ENCODE peak calls at places on chromosomes 2 and 18, in eight cellular contexts. One of them, this sample, is unnamed.

GRCh38 chr2:182821172-182821571 is 45.3 kb downstream of the FRZB start:
- DNase-seq in prostate gland: no peak
- DNase-seq in transverse colon: no peak
- DNase-seq in upper lobe of left lung: no peak
- DNase-seq in breast epithelium: no peak
- DNase-seq in K562: no peak
- DNase-seq in HepG2: no peak
- DNase-seq in H1: no peak
- DNase-seq in this sample: no peak

GRCh38 chr2:174878537-174879147 is 114.4 kb upstream of the CHRNA1 start:
- DNase-seq in prostate gland: peak; percentile 16
- DNase-seq in transverse colon: no peak
- DNase-seq in upper lobe of left lung: no peak
- DNase-seq in breast epithelium: no peak
- DNase-seq in K562: no peak
- DNase-seq in HepG2: no peak
- DNase-seq in H1: no peak
- DNase-seq in this sample: no peak

GRCh38 chr2:164306872-164307271 is 314.4 kb downstream of the GRB14 start:
- DNase-seq in prostate gland: no peak
- DNase-seq in transverse colon: no peak
- DNase-seq in upper lobe of left lung: no peak
- DNase-seq in breast epithelium: no peak
- DNase-seq in K562: no peak
- DNase-seq in HepG2: no peak
- DNase-seq in H1: no peak
- DNase-seq in this sample: no peak

GRCh38 chr2:202768284-202768683 is 103.3 kb downstream of the ICA1L start:
- DNase-seq in prostate gland: no peak
- DNase-seq in transverse colon: no peak
- DNase-seq in upper lobe of left lung: no peak
- DNase-seq in breast epithelium: no peak
- DNase-seq in K562: no peak
- DNase-seq in HepG2: no peak
- DNase-seq in H1: no peak
- DNase-seq in this sample: no peak

GRCh38 chr18:78071146-78071710 is 821.6 kb downstream of the GALR1 start:
- DNase-seq in prostate gland: no peak
- DNase-seq in transverse colon: no peak
- DNase-seq in upper lobe of left lung: no peak
- DNase-seq in breast epithelium: no peak
- DNase-seq in K562: no peak
- DNase-seq in HepG2: no peak
- DNase-seq in H1: no peak
- DNase-seq in this sample: no peak

GRCh38 chr18:10094608-10095137 is 180.9 kb downstream of the VAPA start:
- DNase-seq in prostate gland: no peak
- DNase-seq in transverse colon: no peak
- DNase-seq in upper lobe of left lung: no peak
- DNase-seq in breast epithelium: no peak
- DNase-seq in K562: no peak
- DNase-seq in HepG2: no peak
- DNase-seq in H1: no peak
- DNase-seq in this sample: no peak

GRCh38 chr2:96734899-96735585 is 4.8 kb downstream of the LMAN2L start:
- DNase-seq in prostate gland: no peak
- DNase-seq in transverse colon: no peak
- DNase-seq in upper lobe of left lung: no peak
- DNase-seq in breast epithelium: no peak
- DNase-seq in K562: no peak
- DNase-seq in HepG2: no peak
- DNase-seq in H1: no peak
- DNase-seq in this sample: no peak

GRCh38 chr2:161041356-161041755 is 118.9 kb upstream of the TANK start:
- DNase-seq in prostate gland: no peak
- DNase-seq in transverse colon: no peak
- DNase-seq in upper lobe of left lung: no peak
- DNase-seq in breast epithelium: no peak
- DNase-seq in K562: no peak
- DNase-seq in HepG2: no peak
- DNase-seq in H1: no peak
- DNase-seq in this sample: no peak

GRCh38 chr2:8595821-8596600 is 85.8 kb upstream of the ID2 start:
- DNase-seq in prostate gland: no peak
- DNase-seq in transverse colon: no peak
- DNase-seq in upper lobe of left lung: no peak
- DNase-seq in breast epithelium: no peak
- DNase-seq in K562: no peak
- DNase-seq in HepG2: no peak
- DNase-seq in H1: no peak
- DNase-seq in this sample: no peak

GRCh38 chr2:119350311-119350998 is 16.2 kb downstream of the C2orf76 start:
- DNase-seq in prostate gland: no peak
- DNase-seq in transverse colon: no peak
- DNase-seq in upper lobe of left lung: no peak
- DNase-seq in breast epithelium: no peak
- DNase-seq in K562: no peak
- DNase-seq in HepG2: no peak
- DNase-seq in H1: no peak
- DNase-seq in this sample: no peak

GRCh38 chr2:64636105-64636873 is 17.4 kb downstream of the SERTAD2 start:
- DNase-seq in prostate gland: no peak
- DNase-seq in transverse colon: no peak
- DNase-seq in upper lobe of left lung: peak; percentile 64
- DNase-seq in breast epithelium: no peak
- DNase-seq in K562: peak; percentile 31
- DNase-seq in HepG2: no peak
- DNase-seq in H1: peak; percentile 47
- DNase-seq in this sample: no peak
- TF ChIP-seq POLR2AphosphoS5 in prostate gland: no peak
- TF ChIP-seq POLR2AphosphoS5 in transverse colon: no peak
- TF ChIP-seq POLR2AphosphoS5 in upper lobe of left lung: no peak
- TF ChIP-seq POLR2AphosphoS5 in breast epithelium: no peak
- TF ChIP-seq POLR2AphosphoS5 in K562: no peak
- TF ChIP-seq POLR2AphosphoS5 in HepG2: no peak
- TF ChIP-seq POLR2AphosphoS5 in H1: no peak
- TF ChIP-seq POLR2AphosphoS5 in this sample: no peak

GRCh38 chr2:237692601-237693079 is 65.3 kb downstream of the LRRFIP1 start:
- DNase-seq in prostate gland: no peak
- DNase-seq in transverse colon: peak; percentile 54
- DNase-seq in upper lobe of left lung: peak; percentile 90
- DNase-seq in breast epithelium: no peak
- DNase-seq in K562: peak; percentile 21
- DNase-seq in HepG2: no peak
- DNase-seq in H1: no peak
- DNase-seq in this sample: no peak

GRCh38 chr2:237693281-237694039 is 66.1 kb downstream of the LRRFIP1 start:
- DNase-seq in prostate gland: no peak
- DNase-seq in transverse colon: peak; percentile 43
- DNase-seq in upper lobe of left lung: no peak
- DNase-seq in breast epithelium: no peak
- DNase-seq in K562: no peak
- DNase-seq in HepG2: peak; percentile 64
- DNase-seq in H1: no peak
- DNase-seq in this sample: no peak

GRCh38 chr2:237696471-237696870 is 69.1 kb downstream of the LRRFIP1 start:
- DNase-seq in prostate gland: no peak
- DNase-seq in transverse colon: no peak
- DNase-seq in upper lobe of left lung: no peak
- DNase-seq in breast epithelium: no peak
- DNase-seq in K562: no peak
- DNase-seq in HepG2: no peak
- DNase-seq in H1: no peak
- DNase-seq in this sample: no peak

GRCh38 chr2:237695201-237695780 is 67.9 kb downstream of the LRRFIP1 start:
- DNase-seq in prostate gland: no peak
- DNase-seq in transverse colon: no peak
- DNase-seq in upper lobe of left lung: no peak
- DNase-seq in breast epithelium: no peak
- DNase-seq in K562: no peak
- DNase-seq in HepG2: no peak
- DNase-seq in H1: no peak
- DNase-seq in this sample: no peak

DNA sequence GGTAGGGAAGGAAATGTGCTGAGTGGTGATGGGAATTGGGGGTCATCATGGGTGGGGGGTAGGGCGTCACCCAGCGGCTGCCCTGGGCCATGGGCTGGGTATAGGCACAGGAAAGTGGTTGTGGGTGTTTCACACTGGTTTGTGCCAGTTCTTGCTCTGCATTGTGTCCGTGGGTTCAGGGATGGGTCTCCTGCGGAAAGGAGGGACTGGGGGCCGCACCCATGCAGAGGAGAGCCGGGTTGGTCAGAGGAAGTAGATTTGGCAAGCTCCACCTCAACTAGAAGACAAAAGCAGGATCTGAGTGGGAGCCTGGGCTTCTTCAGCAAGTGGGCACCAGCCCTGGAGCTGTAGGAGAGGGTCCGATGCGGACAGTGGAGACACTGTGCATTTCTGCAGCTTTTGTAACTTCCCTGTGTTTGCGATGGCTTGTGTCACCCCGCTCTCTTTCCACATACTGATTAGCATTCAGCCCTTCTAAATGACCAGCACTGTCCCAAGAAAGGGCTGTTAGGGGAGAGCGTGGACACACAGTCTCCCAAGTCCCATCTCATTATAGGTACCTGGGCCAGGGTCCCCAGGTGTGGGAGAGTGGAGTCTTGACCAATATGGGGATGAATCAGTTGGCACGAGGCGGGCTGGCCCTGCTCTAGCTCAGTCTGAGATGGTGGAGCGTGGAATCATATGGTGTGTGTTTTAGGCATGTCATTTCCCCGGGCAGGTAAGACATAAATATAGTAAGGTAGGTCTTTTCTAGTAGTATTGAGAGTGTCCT is 67.2 kb downstream of the LRRFIP1 start:
- DNase-seq in prostate gland: no peak
- DNase-seq in transverse colon: no peak
- DNase-seq in upper lobe of left lung: no peak
- DNase-seq in breast epithelium: no peak
- DNase-seq in K562: no peak
- DNase-seq in HepG2: no peak
- DNase-seq in H1: no peak
- DNase-seq in this sample: no peak
- H3K4me3 ChIP-seq in prostate gland: no peak overlapping the region
- H3K4me3 ChIP-seq in transverse colon: no peak overlapping the region
- H3K4me3 ChIP-seq in upper lobe of left lung: peak overlapping the region; percentile 17
- H3K4me3 ChIP-seq in breast epithelium: peak overlapping the region; percentile 20
- H3K4me3 ChIP-seq in K562: peak overlapping the region; percentile 86
- H3K4me3 ChIP-seq in HepG2: peak overlapping the region; percentile 92
- H3K4me3 ChIP-seq in H1: no peak overlapping the region
- H3K4me3 ChIP-seq in this sample: peak overlapping the region; percentile 65

GRCh38 chr18:79963658-79964329 is 649 bp upstream of the HSBP1L1 start:
- DNase-seq in prostate gland: no peak
- DNase-seq in transverse colon: no peak
- DNase-seq in upper lobe of left lung: no peak
- DNase-seq in breast epithelium: no peak
- DNase-seq in K562: no peak
- DNase-seq in HepG2: no peak
- DNase-seq in H1: no peak
- DNase-seq in this sample: no peak

GRCh38 chr18:79965119-79965902 is 868 bp downstream of the HSBP1L1 start:
- DNase-seq in prostate gland: no peak
- DNase-seq in transverse colon: peak; percentile 80
- DNase-seq in upper lobe of left lung: peak; percentile 82
- DNase-seq in breast epithelium: peak; percentile 42
- DNase-seq in K562: no peak
- DNase-seq in HepG2: peak; percentile 79
- DNase-seq in H1: peak; percentile 64
- DNase-seq in this sample: peak; percentile 60

GRCh38 chr18:79962835-79963657 is 1.4 kb upstream of the HSBP1L1 start:
- DNase-seq in prostate gland: no peak
- DNase-seq in transverse colon: no peak
- DNase-seq in upper lobe of left lung: no peak
- DNase-seq in breast epithelium: no peak
- DNase-seq in K562: no peak
- DNase-seq in HepG2: no peak
- DNase-seq in H1: no peak
- DNase-seq in this sample: no peak

GRCh38 chr18:79962311-79962710 is 2.1 kb upstream of the HSBP1L1 start:
- DNase-seq in prostate gland: no peak
- DNase-seq in transverse colon: no peak
- DNase-seq in upper lobe of left lung: no peak
- DNase-seq in breast epithelium: peak; percentile 85
- DNase-seq in K562: no peak
- DNase-seq in HepG2: no peak
- DNase-seq in H1: no peak
- DNase-seq in this sample: no peak

DNA sequence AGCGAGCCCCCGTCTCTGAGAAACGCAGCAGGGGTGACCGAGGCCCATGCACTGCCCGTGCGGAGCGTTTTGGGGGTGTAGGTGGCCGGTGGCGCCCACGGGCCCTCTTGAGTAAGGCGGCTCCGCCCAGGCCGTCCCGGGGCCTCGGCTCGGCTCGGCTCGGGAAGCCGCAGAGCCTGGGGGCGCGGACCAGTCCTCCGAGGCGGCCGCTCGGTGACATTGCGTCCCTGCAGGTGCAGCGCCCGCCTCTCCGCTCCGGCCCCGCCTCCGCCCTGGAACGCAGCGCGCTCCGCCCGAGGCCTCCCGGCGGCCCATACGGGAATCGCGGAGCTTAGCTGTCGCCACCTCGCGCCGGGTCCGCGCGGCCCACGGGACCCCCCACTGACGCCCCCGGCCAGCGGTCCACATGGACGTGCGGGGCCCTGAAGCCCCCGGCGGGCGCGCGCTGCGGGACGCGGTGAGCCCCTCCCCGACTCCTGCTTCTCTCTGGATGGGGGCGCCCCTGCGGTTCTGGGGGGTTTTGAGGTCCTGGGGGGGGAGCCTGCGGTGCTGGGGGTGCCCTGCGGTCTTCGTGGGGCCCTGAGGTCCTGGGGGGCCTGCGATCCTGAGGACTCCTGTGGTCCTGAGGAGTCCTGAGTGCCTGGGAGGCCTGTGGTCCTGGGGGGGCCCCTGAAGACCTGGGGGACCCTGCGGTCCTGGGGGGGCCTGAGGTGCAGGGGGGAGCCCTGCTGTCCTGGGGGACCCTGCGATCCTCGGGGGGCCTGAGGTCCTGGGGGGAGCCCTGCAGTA is at the start of gene HSBP1L1:
- DNase-seq in prostate gland: peak; percentile 56
- DNase-seq in transverse colon: peak; percentile 84
- DNase-seq in upper lobe of left lung: peak; percentile 96
- DNase-seq in breast epithelium: peak; percentile 70
- DNase-seq in K562: no peak
- DNase-seq in HepG2: peak; percentile 65
- DNase-seq in H1: peak; percentile 84
- DNase-seq in this sample: peak; percentile 87
- TF ChIP-seq POLR2A in prostate gland: peak; percentile 79
- TF ChIP-seq POLR2A in transverse colon: peak; percentile 60
- TF ChIP-seq POLR2A in upper lobe of left lung: no peak
- TF ChIP-seq POLR2A in breast epithelium: no peak
- TF ChIP-seq POLR2A in K562: no peak
- TF ChIP-seq POLR2A in HepG2: peak; percentile 83
- TF ChIP-seq POLR2A in H1: no peak
- TF ChIP-seq POLR2A in this sample: no peak

DNA sequence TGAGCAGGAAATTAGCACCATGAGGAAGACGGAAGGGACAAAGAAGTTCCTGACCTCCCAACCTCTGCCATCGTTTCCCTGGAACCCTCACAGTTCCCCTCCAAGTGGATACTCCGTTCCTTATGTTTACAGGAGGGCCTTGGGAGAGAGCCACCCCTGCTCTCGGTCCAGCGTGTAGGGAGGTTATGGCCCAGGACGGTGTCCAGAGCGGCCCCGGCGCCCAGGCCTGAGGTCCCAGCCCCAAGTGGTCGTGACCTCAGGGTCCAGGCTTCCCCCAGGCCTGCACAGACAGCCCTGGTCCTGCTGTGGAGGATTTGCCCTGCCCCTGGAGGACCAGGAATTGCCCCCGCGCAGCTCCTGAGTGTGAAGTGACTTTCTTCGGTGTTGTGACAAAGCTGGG is 61.8 kb upstream of the RBM44 start:
- DNase-seq in prostate gland: no peak
- DNase-seq in transverse colon: no peak
- DNase-seq in upper lobe of left lung: no peak
- DNase-seq in breast epithelium: no peak
- DNase-seq in K562: no peak
- DNase-seq in HepG2: no peak
- DNase-seq in H1: no peak
- DNase-seq in this sample: no peak
- TF ChIP-seq POLR2AphosphoS5 in prostate gland: no peak
- TF ChIP-seq POLR2AphosphoS5 in transverse colon: no peak
- TF ChIP-seq POLR2AphosphoS5 in upper lobe of left lung: no peak
- TF ChIP-seq POLR2AphosphoS5 in breast epithelium: no peak
- TF ChIP-seq POLR2AphosphoS5 in K562: no peak
- TF ChIP-seq POLR2AphosphoS5 in HepG2: no peak
- TF ChIP-seq POLR2AphosphoS5 in H1: no peak
- TF ChIP-seq POLR2AphosphoS5 in this sample: no peak